ENCODE peak calls at places on chromosomes 2 and 18, in four cellular contexts. N, V, S and P are unnamed samples.

GRCh38 chr18:33128581-33128980 is 311.9 kb downstream of the CCDC178 start:
- DNase-seq in N (no peak), V (no peak), S (no peak), P (no peak)

GRCh38 chr2:98514879-98515570 is 70.4 kb downstream of the INPP4A start:
- DNase-seq in N (no peak), V (no peak), S (no peak), P (peak)

GRCh38 chr18:61742555-61743429 is 150.0 kb downstream of the RNF152 start:
- DNase-seq in N (peak), V (no peak), S (no peak), P (no peak)

GRCh38 chr2:128491845-128492244 is 173.2 kb upstream of the HS6ST1 start:
- DNase-seq in N (peak), V (no peak), S (no peak), P (no peak)

GRCh38 chr2:173350383-173350782 is 4.3 kb upstream of the CDCA7 start:
- DNase-seq in N (no peak), V (no peak), S (no peak), P (no peak)

GRCh38 chr18:74508366-74508765 is 12.2 kb downstream of the CNDP2 start:
- DNase-seq in N (no peak), V (no peak), S (no peak), P (no peak)

GRCh38 chr2:204643326-204643725 is 98.1 kb downstream of the PARD3B start:
- DNase-seq in N (no peak), V (no peak), S (no peak), P (no peak)

GRCh38 chr2:152716805-152717241 is 438 bp downstream of the PRPF40A start:
- DNase-seq in N (peak), V (peak), S (peak), P (peak)

GRCh38 chr2:187994464-187995331 is 297.0 kb upstream of the GULP1 start:
- DNase-seq in N (peak), V (no peak), S (no peak), P (no peak)

GRCh38 chr2:167200025-167200424 is 311.7 kb downstream of the XIRP2 start:
- DNase-seq in N (no peak), V (no peak), S (no peak), P (no peak)

GRCh38 chr18:45107425-45107824 is 426.7 kb downstream of the SETBP1 start:
- DNase-seq in N (no peak), V (no peak), S (no peak), P (no peak)

GRCh38 chr2:207746131-207746530 is 23.6 kb downstream of the FZD5 start:
- DNase-seq in N (peak), V (no peak), S (peak), P (peak)

GRCh38 chr2:17309741-17310339 is 208.4 kb downstream of the RAD51AP2 start:
- DNase-seq in N (peak), V (no peak), S (no peak), P (no peak)

GRCh38 chr2:236303935-236304334 is 39.7 kb upstream of the ASB18 start:
- DNase-seq in N (no peak), V (no peak), S (no peak), P (no peak)

GRCh38 chr2:6955523-6956136 is 38.4 kb downstream of the RNF144A start:
- DNase-seq in N (no peak), V (no peak), S (no peak), P (no peak)

GRCh38 chr2:73850009-73850408 is 21.2 kb downstream of the STAMBP start:
- DNase-seq in N (no peak), V (no peak), S (no peak), P (no peak)

GRCh38 chr2:33426666-33427231 is 49.7 kb upstream of the RASGRP3 start:
- DNase-seq in N (peak), V (no peak), S (peak), P (no peak)

GRCh38 chr2:39743170-39743851 is 35.7 kb downstream of the THUMPD2 start:
- DNase-seq in N (no peak), V (no peak), S (no peak), P (no peak)

GRCh38 chr2:216683846-216684245 is 11.5 kb downstream of the IGFBP5 start:
- DNase-seq in N (peak), V (peak), S (no peak), P (peak)

GRCh38 chr2:230441188-230441897 is 25.3 kb downstream of the SP100 start:
- DNase-seq in N (no peak), V (no peak), S (no peak), P (no peak)

GRCh38 chr18:657311-657997 is at the start of gene TYMS:
- DNase-seq in N (peak), V (no peak), S (peak), P (peak)

GRCh38 chr2:73920577-73921545 is 5.8 kb upstream of the DGUOK start:
- DNase-seq in N (no peak), V (no peak), S (peak), P (no peak)

GRCh38 chr2:154616659-154617058 is 81.8 kb upstream of the KCNJ3 start:
- DNase-seq in N (no peak), V (no peak), S (no peak), P (no peak)

GRCh38 chr2:171608168-171608567 is 79.1 kb upstream of the DYNC1I2 start:
- DNase-seq in N (no peak), V (no peak), S (no peak), P (no peak)

GRCh38 chr18:61973273-61974115 is 80.7 kb upstream of the RNF152 start:
- DNase-seq in N (no peak), V (no peak), S (no peak), P (no peak)

GRCh38 chr2:236352761-236353593 is 88.8 kb upstream of the ASB18 start:
- DNase-seq in N (peak), V (no peak), S (no peak), P (no peak)

GRCh38 chr2:142286618-142287017 is 155.8 kb upstream of the LRP1B start:
- DNase-seq in N (peak), V (no peak), S (no peak), P (no peak)

GRCh38 chr2:163046615-163047014 is 208.0 kb upstream of the KCNH7 start:
- DNase-seq in N (no peak), V (no peak), S (no peak), P (no peak)

GRCh38 chr18:9095297-9096012 is 7.0 kb upstream of the NDUFV2 start:
- DNase-seq in N (no peak), V (no peak), S (no peak), P (no peak)

GRCh38 chr2:95206086-95206485 is 1.2 kb upstream of the ZNF892 start:
- DNase-seq in N (no peak), V (no peak), S (no peak), P (no peak)

GRCh38 chr2:6824962-6825361 is 40.7 kb downstream of the CMPK2 start:
- DNase-seq in N (no peak), V (no peak), S (no peak), P (no peak)

GRCh38 chr18:24570716-24571115 is 110.3 kb downstream of the HRH4 start:
- DNase-seq in N (no peak), V (no peak), S (no peak), P (no peak)

GRCh38 chr2:12555012-12555645 is 161.6 kb upstream of the TRIB2 start:
- DNase-seq in N (no peak), V (no peak), S (no peak), P (no peak)

GRCh38 chr18:39244242-39244641 is 1678.6 kb upstream of the CELF4 start:
- DNase-seq in N (no peak), V (no peak), S (no peak), P (no peak)

GRCh38 chr2:181058378-181059269 is 78.2 kb downstream of the UBE2E3 start:
- DNase-seq in N (peak), V (peak), S (no peak), P (no peak)

GRCh38 chr2:160429248-160430000 is 64.2 kb downstream of the RBMS1 start:
- DNase-seq in N (no peak), V (no peak), S (no peak), P (no peak)

GRCh38 chr2:187775651-187776050 is 221.4 kb upstream of the TFPI start:
- DNase-seq in N (no peak), V (no peak), S (no peak), P (no peak)

DNA sequence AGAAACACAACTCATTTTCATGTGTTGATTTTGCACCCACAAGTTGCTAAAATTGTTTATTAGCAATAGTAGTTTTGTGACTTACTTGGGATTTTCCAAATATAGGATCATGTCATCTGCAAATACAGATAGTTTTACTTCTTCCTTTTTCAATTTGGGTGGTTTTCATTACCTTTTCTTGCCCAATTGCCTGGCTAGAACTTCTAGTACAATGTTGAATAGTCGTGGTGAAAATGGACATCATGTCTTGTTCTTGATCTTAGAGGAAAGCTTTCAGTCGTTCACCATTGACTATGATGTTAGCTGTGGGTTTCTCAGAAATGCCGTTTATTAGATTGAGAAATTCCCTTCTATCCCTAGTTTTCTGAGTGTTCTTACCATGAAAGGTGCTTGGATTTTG is 60.1 kb upstream of the TCF7L1 start:
- DNase-seq in N (no peak), V (no peak), S (no peak), P (no peak)
- TF ChIP-seq POLR2A in N (no peak), V (no peak), S (no peak), P (no peak)

DNA sequence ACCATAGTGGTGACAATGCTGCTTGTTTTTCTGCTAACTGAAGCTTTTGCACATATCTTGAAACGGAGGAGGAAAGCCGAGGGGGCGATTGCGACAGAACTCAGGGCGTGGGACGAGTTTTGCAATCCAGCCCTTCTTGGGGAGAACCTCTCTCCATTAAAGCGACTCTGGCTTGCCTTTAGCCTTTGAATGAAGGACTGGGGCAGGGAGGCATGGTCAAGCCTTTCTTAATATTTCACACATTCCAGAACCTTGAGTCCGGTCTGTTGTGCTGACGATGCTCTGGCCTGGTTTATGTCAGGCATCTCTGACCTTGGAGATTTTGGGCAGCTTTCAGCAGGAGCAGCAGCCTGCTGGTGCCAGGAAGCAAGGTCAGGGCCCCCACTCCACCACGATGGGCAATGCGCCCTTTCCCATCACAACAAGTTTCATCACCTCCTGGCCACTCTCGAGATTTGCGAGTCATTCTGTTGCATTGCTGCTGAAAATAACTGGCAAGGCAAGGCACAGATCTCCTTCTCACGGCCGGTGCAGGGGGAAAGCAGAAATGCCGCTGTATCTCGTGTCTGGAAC is 10.8 kb downstream of the EMILIN2 start:
- DNase-seq in N (peak), V (peak), S (peak), P (peak)
- H3K4me3 ChIP-seq in N (no peak), V (no peak), S (no peak), P (no peak)

GRCh38 chr2:224166661-224167060 is 127.6 kb upstream of the SERPINE2 start:
- DNase-seq in N (no peak), V (no peak), S (no peak), P (no peak)
- TF ChIP-seq CTCF in N (no peak), V (no peak), S (no peak), P (no peak)

GRCh38 chr2:38742797-38743559 is 8.2 kb downstream of the SRSF7 start:
- DNase-seq in N (no peak), V (no peak), S (no peak), P (no peak)
- TF ChIP-seq POLR2A in N (no peak), V (no peak), S (no peak), P (no peak)

DNA sequence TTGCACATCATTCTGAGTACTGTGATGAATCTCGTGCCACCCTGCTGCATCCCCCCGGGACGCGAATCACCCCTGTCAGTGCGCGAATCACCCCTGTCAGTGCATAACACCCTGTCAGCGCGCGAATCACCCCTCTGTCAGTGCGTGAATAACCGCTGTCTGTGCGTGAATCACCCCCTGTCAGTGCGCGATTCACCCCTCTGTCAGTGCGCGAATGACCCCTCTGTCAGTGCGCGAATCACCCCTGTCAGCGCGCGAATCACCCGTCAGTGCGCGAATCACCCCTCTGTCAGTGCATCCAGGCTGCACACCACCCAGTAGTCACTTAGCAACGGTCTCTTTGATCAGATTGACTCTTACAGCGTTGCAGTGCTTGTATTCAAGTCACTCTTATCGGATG is 134.4 kb upstream of the TPO start:
- DNase-seq in N (no peak), V (no peak), S (no peak), P (no peak)
- H3K4me3 ChIP-seq in N (no peak), V (no peak), S (no peak), P (no peak)

GRCh38 chr18:56298935-56299334 is 339.5 kb downstream of the TXNL1 start:
- DNase-seq in N (no peak), V (no peak), S (no peak), P (no peak)
- TF ChIP-seq CTCF in N (no peak), V (no peak), S (no peak), P (no peak)

DNA sequence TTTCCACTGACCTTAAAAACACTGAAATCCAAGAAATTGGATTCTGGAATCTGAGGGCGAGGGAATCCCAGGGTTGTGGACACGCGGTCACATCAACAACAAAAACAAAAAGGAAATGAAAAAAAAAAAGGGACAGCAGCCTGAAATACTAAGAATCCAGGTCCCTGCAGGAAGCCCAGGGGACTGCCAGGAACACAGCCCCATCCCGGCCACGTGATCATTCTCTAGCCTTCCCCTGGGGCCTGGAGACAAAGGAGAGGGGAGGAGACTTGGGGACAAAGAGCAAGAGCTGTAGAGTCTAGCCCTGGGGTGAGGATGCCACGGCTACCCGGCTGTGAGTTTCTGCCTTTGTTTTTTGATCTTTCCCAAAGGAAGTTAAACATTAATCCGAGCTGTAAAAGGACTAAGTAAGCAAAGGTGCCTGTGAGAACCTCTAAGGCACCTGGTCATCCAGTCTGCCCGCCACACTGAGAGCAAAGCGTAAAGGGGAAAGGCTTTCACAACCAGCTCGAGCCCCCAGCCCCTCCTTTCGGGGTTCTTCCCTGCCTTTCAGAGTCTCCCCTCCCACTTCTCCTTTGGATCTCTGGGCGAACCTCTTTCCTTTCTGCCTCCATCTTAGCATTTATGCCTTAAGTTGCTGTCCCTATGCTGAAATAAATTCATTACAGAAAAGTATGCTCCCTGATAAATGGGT is 57.9 kb upstream of the MSH2 start:
- DNase-seq in N (peak), V (peak), S (peak), P (peak)
- TF ChIP-seq POLR2A in N (no peak), V (no peak), S (no peak), P (no peak)

DNA sequence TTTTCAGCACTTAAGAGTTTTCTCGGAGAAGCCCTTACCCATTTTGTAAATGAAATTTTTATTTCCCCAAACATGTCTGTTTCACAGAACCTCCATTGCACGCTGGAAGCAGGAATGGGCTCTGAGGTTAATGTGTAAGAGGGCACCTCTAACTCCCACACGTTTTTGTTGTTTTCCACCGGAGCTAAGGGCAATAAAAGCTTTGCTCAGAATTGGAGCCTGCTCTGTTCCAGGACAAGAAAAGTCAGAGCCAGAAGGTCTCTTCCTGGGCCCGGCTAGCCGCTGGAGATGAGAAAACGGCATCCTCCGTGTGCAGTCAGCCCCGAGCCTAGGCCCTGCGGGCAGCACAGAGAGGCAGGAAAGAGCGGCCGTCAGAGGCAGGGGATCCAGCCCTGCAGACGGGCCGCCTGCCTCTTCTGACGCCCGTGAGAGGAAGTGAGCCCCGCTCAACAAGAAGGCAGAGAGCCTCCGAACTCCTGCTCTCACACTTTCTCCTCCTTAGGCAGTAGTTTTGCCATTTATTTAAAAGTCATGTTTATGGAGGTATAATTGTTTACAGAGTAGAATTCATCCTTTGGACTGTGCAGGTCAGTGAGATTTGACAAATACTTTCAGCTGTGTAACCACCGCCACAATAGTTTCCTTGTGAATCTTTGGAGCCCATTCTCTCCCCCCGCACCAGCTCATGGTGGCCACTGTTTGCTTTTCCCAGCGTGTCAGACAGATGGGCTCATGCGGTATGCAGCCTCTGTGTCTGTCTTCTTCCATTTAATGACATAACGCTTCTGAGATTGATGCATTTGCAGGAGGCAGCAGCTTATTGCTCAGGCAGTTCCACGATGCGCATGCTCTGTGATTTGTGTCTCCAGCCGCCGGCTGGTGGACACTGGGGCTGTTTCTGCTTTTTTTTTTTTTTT is 117.3 kb downstream of the GALR1 start:
- DNase-seq in N (peak), V (no peak), S (no peak), P (no peak)
- H3K4me3 ChIP-seq in N (peak), V (no peak), S (peak), P (peak)

DNA sequence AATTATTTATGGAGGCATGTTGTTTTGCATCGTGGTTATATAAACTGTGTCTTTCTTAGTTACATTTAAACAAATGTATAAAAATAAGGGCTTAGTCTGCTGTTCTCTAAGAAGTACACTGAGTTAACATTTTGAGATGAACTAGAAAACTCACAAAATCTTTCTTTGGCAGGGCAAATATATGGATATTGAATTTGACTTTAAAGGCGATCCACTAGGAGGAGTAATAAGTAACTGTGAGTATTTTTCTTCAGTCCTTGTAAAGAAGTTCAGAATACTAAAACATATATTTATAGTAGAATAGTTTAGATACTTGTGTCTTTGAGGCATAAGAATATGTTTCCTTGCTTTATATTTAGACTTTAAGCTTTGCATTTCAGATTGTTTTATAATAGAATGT is 104.8 kb downstream of the MYO1B start:
- DNase-seq in N (no peak), V (no peak), S (no peak), P (no peak)
- TF ChIP-seq CTCF in N (no peak), V (no peak), S (no peak), P (no peak)